ENCODE peak calls at places on chromosome 22, in seven cellular contexts. O is ascending aorta, Y is neural progenitor cell, N is fibroblast of lung, C is stomach, F is cardiac muscle cell, U is right cardiac atrium. J is an unnamed sample.

GRCh38 chr22:26314656-26315055 is 114.4 kb upstream of the ASPHD2 start:
- DNase-seq in O (no peak), Y (no peak), N (no peak), C (no peak), F (no peak), U (no peak), J (no peak)

GRCh38 chr22:17964647-17965046 is 59.7 kb downstream of the MICAL3 start:
- DNase-seq in O (no peak), Y (no peak), N (no peak), C (no peak), F (no peak), U (no peak), J (no peak)

GRCh38 chr22:46067159-46068111 is 82.9 kb upstream of the PPARA start:
- DNase-seq in O (peak; percentile 57), Y (no peak), N (peak; percentile 56), C (peak; percentile 21), F (no peak), U (peak; percentile 63), J (no peak)

GRCh38 chr22:22745225-22746060 is 101.0 kb downstream of the GGTLC2 start:
- DNase-seq in O (no peak), Y (peak; percentile 71), N (no peak), C (peak; percentile 48), F (peak; percentile 45), U (no peak), J (peak; percentile 70)

GRCh38 chr22:26461188-26461810 is 22.3 kb downstream of the HPS4 start:
- DNase-seq in O (no peak), Y (peak; percentile 86), N (no peak), C (peak; percentile 71), F (peak; percentile 45), U (peak; percentile 70), J (peak; percentile 66)

GRCh38 chr22:44423556-44423955 is 74.5 kb downstream of the RTL6 start:
- DNase-seq in O (peak; percentile 50), Y (no peak), N (no peak), C (no peak), F (no peak), U (no peak), J (no peak)

GRCh38 chr22:24428751-24429410 is 1.5 kb downstream of the ADORA2A start:
- DNase-seq in O (no peak), Y (no peak), N (no peak), C (no peak), F (no peak), U (no peak), J (no peak)

GRCh38 chr22:22593964-22594656 is 35.0 kb upstream of the PRAME start:
- DNase-seq in O (no peak), Y (peak; percentile 75), N (peak; percentile 22), C (peak; percentile 30), F (peak; percentile 68), U (peak; percentile 47), J (peak; percentile 86)

GRCh38 chr22:22558071-22558971 is 744 bp downstream of the PRAME start:
- DNase-seq in O (no peak), Y (no peak), N (no peak), C (no peak), F (no peak), U (no peak), J (no peak)

GRCh38 chr22:33529424-33530113 is 390.7 kb downstream of the LARGE1 start:
- DNase-seq in O (no peak), Y (no peak), N (peak; percentile 71), C (no peak), F (peak; percentile 13), U (no peak), J (no peak)

GRCh38 chr22:17905445-17905844 is 118.9 kb downstream of the MICAL3 start:
- DNase-seq in O (no peak), Y (no peak), N (no peak), C (no peak), F (no peak), U (no peak), J (no peak)

GRCh38 chr22:22164541-22165272 is 79.9 kb upstream of the VPREB1 start:
- DNase-seq in O (no peak), Y (peak; percentile 19), N (no peak), C (no peak), F (no peak), U (no peak), J (no peak)

GRCh38 chr22:28019881-28020861 is 101.1 kb upstream of the PITPNB start:
- DNase-seq in O (peak; percentile 81), Y (peak; percentile 82), N (peak; percentile 35), C (peak; percentile 71), F (peak; percentile 66), U (peak; percentile 87), J (peak; percentile 88)
- H3K4me3 ChIP-seq in O (no peak overlapping the region), Y (no peak overlapping the region), N (no peak overlapping the region), C (no peak overlapping the region), F (no peak overlapping the region), U (no peak overlapping the region), J (peak overlapping the region; percentile 43)

GRCh38 chr22:42533638-42533977 is 14.0 kb upstream of the RRP7A start:
- DNase-seq in O (no peak), Y (no peak), N (no peak), C (no peak), F (no peak), U (no peak), J (no peak)
- H3K4me1 ChIP-seq in O (no peaks in the 10 kb centered on the region), Y (no peaks in the 10 kb centered on the region), N (no peaks in the 10 kb centered on the region), C (peaks cover 4% of the 10 kb centered on the region), F (no peaks in the 10 kb centered on the region), U (no peaks in the 10 kb centered on the region), J (peaks cover 11% of the 10 kb centered on the region)

GRCh38 chr22:31177420-31178162 is 17.6 kb downstream of the RNF185 start:
- DNase-seq in O (peak; percentile 90), Y (no peak), N (peak; percentile 99), C (no peak), F (peak; percentile 65), U (no peak), J (no peak)
- H3K27ac ChIP-seq in O (peak overlapping the region; percentile 77), Y (no peak overlapping the region), N (peak overlapping the region; percentile 39), C (peak overlapping the region; percentile 57), F (no peak overlapping the region), U (no peak overlapping the region), J (no peak overlapping the region)

DNA sequence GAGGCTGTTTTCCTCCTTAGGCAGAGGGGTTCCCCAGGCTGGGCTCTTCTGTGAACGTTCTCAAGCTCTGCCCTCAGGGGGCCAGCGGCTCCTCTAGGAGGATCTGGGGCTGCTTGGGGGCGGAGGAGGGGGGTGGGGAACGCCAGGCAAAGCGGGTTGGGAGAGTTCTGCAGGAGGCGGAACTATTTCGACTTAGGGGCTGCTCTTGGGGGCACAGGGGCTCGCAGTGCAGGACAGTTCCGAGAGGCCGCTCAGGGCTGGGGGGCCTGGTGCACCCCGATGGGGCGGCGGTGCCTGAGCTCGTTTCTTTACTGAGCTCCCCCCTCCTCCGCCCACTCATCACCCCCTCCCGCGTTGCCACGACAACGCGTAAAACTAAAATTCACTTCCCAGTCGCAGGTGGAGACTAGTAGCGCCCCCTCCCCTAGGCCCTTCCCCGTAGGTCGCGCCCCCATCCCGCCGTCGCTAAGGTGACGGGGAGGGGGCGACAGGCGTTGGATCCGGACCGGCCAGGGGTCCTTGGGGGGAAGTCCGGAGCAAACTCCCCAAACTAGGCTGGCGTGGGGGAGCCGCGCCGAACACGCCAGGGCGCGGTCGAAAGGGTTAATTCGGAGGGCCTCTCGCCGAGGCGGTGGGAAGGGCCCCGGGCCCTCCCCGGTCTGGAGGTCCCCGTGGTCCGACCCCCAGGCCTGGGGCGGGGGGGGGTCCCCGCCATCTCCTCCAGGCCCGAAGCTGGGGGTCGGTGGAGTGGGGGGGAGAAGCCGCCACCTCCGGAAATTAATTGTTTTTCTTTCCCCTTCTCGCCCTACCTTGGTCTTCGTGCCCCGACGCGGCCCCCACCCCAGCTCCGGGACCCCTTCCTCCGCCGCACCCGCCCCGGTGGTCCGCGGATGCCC is 856 bp downstream of the SHANK3 start:
- DNase-seq in O (peak; percentile 59), Y (peak; percentile 62), N (no peak), C (no peak), F (no peak), U (no peak), J (no peak)
- H3K4me3 ChIP-seq in O (peak overlapping the region; percentile 30), Y (peak overlapping the region; percentile 85), N (no peak overlapping the region), C (peak overlapping the region; percentile 33), F (peak overlapping the region; percentile 44), U (peak overlapping the region; percentile 69), J (no peak overlapping the region)

GRCh38 chr22:20205964-20206708 is 55.3 kb upstream of the CCDC188 start:
- DNase-seq in O (peak; percentile 74), Y (no peak), N (peak; percentile 46), C (peak; percentile 75), F (peak; percentile 86), U (peak; percentile 88), J (peak; percentile 52)

GRCh38 chr22:20205464-20205963 is 54.7 kb upstream of the CCDC188 start:
- DNase-seq in O (no peak), Y (no peak), N (no peak), C (no peak), F (no peak), U (no peak), J (no peak)

GRCh38 chr22:20207277-20208025 is 56.6 kb upstream of the CCDC188 start:
- DNase-seq in O (no peak), Y (no peak), N (no peak), C (no peak), F (no peak), U (no peak), J (no peak)

GRCh38 chr22:20204821-20205220 is 54.0 kb upstream of the CCDC188 start:
- DNase-seq in O (no peak), Y (no peak), N (no peak), C (no peak), F (no peak), U (no peak), J (no peak)

DNA sequence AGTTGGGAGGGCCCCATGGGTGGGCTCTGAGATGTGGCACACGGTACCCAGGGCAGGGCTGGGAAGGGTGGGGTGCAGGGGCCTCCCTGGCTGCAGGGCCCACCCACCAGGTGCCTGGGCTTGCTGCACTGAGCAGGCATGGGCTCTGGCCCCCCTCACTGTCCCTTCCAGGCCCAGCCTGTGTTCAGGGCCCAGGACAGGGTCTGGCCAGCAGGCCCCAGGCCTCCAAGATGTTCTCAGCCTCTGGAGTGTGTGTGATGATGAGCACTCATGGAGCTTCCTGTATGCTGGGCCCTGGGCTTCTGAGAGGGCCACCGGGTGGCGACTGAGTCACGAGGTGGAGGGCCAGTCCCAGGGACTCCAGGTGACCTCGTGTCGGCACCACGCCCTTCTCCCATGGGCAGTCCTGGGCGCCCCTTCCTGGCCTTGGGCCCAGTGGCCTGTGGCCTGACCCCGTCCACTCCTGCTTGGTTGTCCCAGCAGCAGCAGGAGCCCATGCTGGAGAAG is 55.9 kb upstream of the CCDC188 start:
- DNase-seq in O (no peak), Y (no peak), N (no peak), C (peak; percentile 58), F (peak; percentile 27), U (no peak), J (no peak)
- H3K4me1 ChIP-seq in O (peaks cover 6% of the 10 kb centered on the region), Y (peaks cover 50% of the 10 kb centered on the region), N (peaks cover 29% of the 10 kb centered on the region), C (peaks cover 55% of the 10 kb centered on the region), F (peaks cover 45% of the 10 kb centered on the region), U (peaks cover 4% of the 10 kb centered on the region), J (peaks cover 23% of the 10 kb centered on the region)

J was measured in SJCRH30.